ENCODE peak calls at places on chromosome 1, in seven cellular contexts. One of them, this sample, is unnamed.

GRCh38 chr1:189775343-189775742 is 702.3 kb downstream of the BRINP3 start:
- DNase-seq in neural crest cell: no peak
- DNase-seq in AG08395: no peak
- DNase-seq in NCI-H1105: no peak
- DNase-seq in cerebellar nuclear complex: no peak
- DNase-seq in HCEC 1CT: peak
- DNase-seq in substantia nigra: no peak
- DNase-seq in this sample: no peak

GRCh38 chr1:157045251-157046218 is at the start of gene ARHGEF11:
- DNase-seq in substantia nigra: peak
- DNase-seq in cerebellar nuclear complex: peak
- DNase-seq in AG08395: peak
- DNase-seq in NCI-H1105: peak
- DNase-seq in HCEC 1CT: peak
- DNase-seq in neural crest cell: peak
- DNase-seq in this sample: peak

GRCh38 chr1:208691012-208691411 is 446.8 kb upstream of the PLXNA2 start:
- DNase-seq in neural crest cell: no peak
- DNase-seq in HCEC 1CT: no peak
- DNase-seq in cerebellar nuclear complex: no peak
- DNase-seq in AG08395: no peak
- DNase-seq in substantia nigra: no peak
- DNase-seq in NCI-H1105: no peak
- DNase-seq in this sample: no peak

GRCh38 chr1:181626252-181626938 is 143.1 kb downstream of the CACNA1E start:
- DNase-seq in neural crest cell: no peak
- DNase-seq in AG08395: no peak
- DNase-seq in HCEC 1CT: no peak
- DNase-seq in substantia nigra: no peak
- DNase-seq in NCI-H1105: no peak
- DNase-seq in cerebellar nuclear complex: no peak
- DNase-seq in this sample: no peak

GRCh38 chr1:37481289-37482003 is 7.1 kb downstream of the ZC3H12A start:
- DNase-seq in AG08395: no peak
- DNase-seq in NCI-H1105: no peak
- DNase-seq in substantia nigra: no peak
- DNase-seq in HCEC 1CT: no peak
- DNase-seq in cerebellar nuclear complex: no peak
- DNase-seq in neural crest cell: no peak
- DNase-seq in this sample: no peak

GRCh38 chr1:219159946-219160645 is 13.6 kb upstream of the LYPLAL1 start:
- DNase-seq in substantia nigra: no peak
- DNase-seq in HCEC 1CT: peak
- DNase-seq in cerebellar nuclear complex: no peak
- DNase-seq in AG08395: no peak
- DNase-seq in NCI-H1105: no peak
- DNase-seq in neural crest cell: no peak
- DNase-seq in this sample: peak

GRCh38 chr1:19651141-19651737 is 7.1 kb downstream of the NBL1 start:
- DNase-seq in AG08395: peak
- DNase-seq in substantia nigra: peak
- DNase-seq in neural crest cell: peak
- DNase-seq in cerebellar nuclear complex: no peak
- DNase-seq in HCEC 1CT: peak
- DNase-seq in NCI-H1105: peak
- DNase-seq in this sample: peak

GRCh38 chr1:51297401-51298321 is 32.7 kb downstream of the TTC39A start:
- DNase-seq in HCEC 1CT: no peak
- DNase-seq in neural crest cell: no peak
- DNase-seq in AG08395: no peak
- DNase-seq in cerebellar nuclear complex: no peak
- DNase-seq in substantia nigra: no peak
- DNase-seq in NCI-H1105: no peak
- DNase-seq in this sample: no peak

GRCh38 chr1:48678684-48679083 is 98.0 kb downstream of the BEND5 start:
- DNase-seq in neural crest cell: no peak
- DNase-seq in substantia nigra: no peak
- DNase-seq in NCI-H1105: no peak
- DNase-seq in HCEC 1CT: no peak
- DNase-seq in cerebellar nuclear complex: no peak
- DNase-seq in AG08395: no peak
- DNase-seq in this sample: no peak

GRCh38 chr1:226618380-226618779 is 69.8 kb downstream of the STUM start:
- DNase-seq in NCI-H1105: no peak
- DNase-seq in neural crest cell: no peak
- DNase-seq in HCEC 1CT: no peak
- DNase-seq in cerebellar nuclear complex: no peak
- DNase-seq in substantia nigra: no peak
- DNase-seq in AG08395: no peak
- DNase-seq in this sample: no peak

GRCh38 chr1:160374701-160375443 is 8.0 kb downstream of the NHLH1 start:
- DNase-seq in AG08395: no peak
- DNase-seq in cerebellar nuclear complex: no peak
- DNase-seq in substantia nigra: no peak
- DNase-seq in neural crest cell: no peak
- DNase-seq in NCI-H1105: no peak
- DNase-seq in HCEC 1CT: no peak
- DNase-seq in this sample: no peak

GRCh38 chr1:236119935-236120484 is 22.3 kb upstream of the GPR137B start:
- DNase-seq in cerebellar nuclear complex: no peak
- DNase-seq in AG08395: no peak
- DNase-seq in neural crest cell: no peak
- DNase-seq in substantia nigra: no peak
- DNase-seq in HCEC 1CT: no peak
- DNase-seq in NCI-H1105: no peak
- DNase-seq in this sample: no peak

This sample was measured in GM03348.